ENCODE peak calls at places on chromosome 19, in nine cellular contexts. One of them, this sample, is unnamed.

GRCh38 chr19:35224681-35225604 is 3.6 kb downstream of the FAM187B start:
- DNase-seq in H9: peak; percentile 80
- DNase-seq in NCI-H460: no peak
- DNase-seq in HT1080: no peak
- DNase-seq in CD4-positive, alpha-beta T cell: no peak
- DNase-seq in T follicular helper cell: no peak
- DNase-seq in HL-60: no peak
- DNase-seq in NCI-H1694 treated with DMSO at 0.1 percent for 48 hours: no peak
- DNase-seq in RCC 7860: no peak
- DNase-seq in this sample: no peak

GRCh38 chr19:42480335-42481095 is 37.8 kb upstream of the CXCL17 start:
- DNase-seq in H9: no peak
- DNase-seq in NCI-H460: peak; percentile 13
- DNase-seq in HT1080: peak; percentile 56
- DNase-seq in CD4-positive, alpha-beta T cell: no peak
- DNase-seq in T follicular helper cell: no peak
- DNase-seq in HL-60: no peak
- DNase-seq in NCI-H1694 treated with DMSO at 0.1 percent for 48 hours: no peak
- DNase-seq in RCC 7860: peak; percentile 38
- DNase-seq in this sample: peak; percentile 74

GRCh38 chr19:45114116-45114515 is 21.1 kb downstream of the PPP1R37 start:
- DNase-seq in H9: no peak
- DNase-seq in NCI-H460: no peak
- DNase-seq in HT1080: no peak
- DNase-seq in CD4-positive, alpha-beta T cell: no peak
- DNase-seq in T follicular helper cell: no peak
- DNase-seq in HL-60: no peak
- DNase-seq in NCI-H1694 treated with DMSO at 0.1 percent for 48 hours: no peak
- DNase-seq in RCC 7860: no peak
- DNase-seq in this sample: no peak

GRCh38 chr19:16167055-16167454 is 6.3 kb downstream of the CIB3 start:
- DNase-seq in H9: no peak
- DNase-seq in NCI-H460: no peak
- DNase-seq in HT1080: no peak
- DNase-seq in CD4-positive, alpha-beta T cell: no peak
- DNase-seq in T follicular helper cell: no peak
- DNase-seq in HL-60: no peak
- DNase-seq in NCI-H1694 treated with DMSO at 0.1 percent for 48 hours: no peak
- DNase-seq in RCC 7860: no peak
- DNase-seq in this sample: no peak

GRCh38 chr19:18091217-18091608 is 4.5 kb upstream of the IL12RB1 start:
- DNase-seq in H9: no peak
- DNase-seq in NCI-H460: no peak
- DNase-seq in HT1080: no peak
- DNase-seq in CD4-positive, alpha-beta T cell: peak; percentile 70
- DNase-seq in T follicular helper cell: peak; percentile 72
- DNase-seq in HL-60: peak; percentile 82
- DNase-seq in NCI-H1694 treated with DMSO at 0.1 percent for 48 hours: no peak
- DNase-seq in RCC 7860: no peak
- DNase-seq in this sample: peak; percentile 88

GRCh38 chr19:41928754-41929535 is 696 bp upstream of the ERFL start:
- DNase-seq in H9: no peak
- DNase-seq in NCI-H460: no peak
- DNase-seq in HT1080: no peak
- DNase-seq in CD4-positive, alpha-beta T cell: no peak
- DNase-seq in T follicular helper cell: no peak
- DNase-seq in HL-60: peak; percentile 27
- DNase-seq in NCI-H1694 treated with DMSO at 0.1 percent for 48 hours: no peak
- DNase-seq in RCC 7860: no peak
- DNase-seq in this sample: no peak

GRCh38 chr19:48400018-48400742 is 6.7 kb downstream of the GRIN2D start:
- DNase-seq in H9: peak; percentile 98
- DNase-seq in NCI-H460: peak; percentile 40
- DNase-seq in HT1080: peak; percentile 85
- DNase-seq in CD4-positive, alpha-beta T cell: no peak
- DNase-seq in T follicular helper cell: no peak
- DNase-seq in HL-60: no peak
- DNase-seq in NCI-H1694 treated with DMSO at 0.1 percent for 48 hours: no peak
- DNase-seq in RCC 7860: no peak
- DNase-seq in this sample: no peak

GRCh38 chr19:51887522-51888498 is at the start of gene ZNF577:
- DNase-seq in H9: peak; percentile 85
- DNase-seq in NCI-H460: no peak
- DNase-seq in HT1080: peak; percentile 80
- DNase-seq in CD4-positive, alpha-beta T cell: peak; percentile 38
- DNase-seq in T follicular helper cell: peak; percentile 60
- DNase-seq in HL-60: peak; percentile 97
- DNase-seq in NCI-H1694 treated with DMSO at 0.1 percent for 48 hours: no peak
- DNase-seq in RCC 7860: peak; percentile 50
- DNase-seq in this sample: peak; percentile 52

GRCh38 chr19:52638601-52639000 is 446 bp upstream of the ZNF83 start:
- DNase-seq in H9: no peak
- DNase-seq in NCI-H460: no peak
- DNase-seq in HT1080: no peak
- DNase-seq in CD4-positive, alpha-beta T cell: no peak
- DNase-seq in T follicular helper cell: no peak
- DNase-seq in HL-60: no peak
- DNase-seq in NCI-H1694 treated with DMSO at 0.1 percent for 48 hours: no peak
- DNase-seq in RCC 7860: peak; percentile 67
- DNase-seq in this sample: no peak

GRCh38 chr19:56507446-56508281 is at the start of gene ZNF471:
- DNase-seq in H9: peak; percentile 94
- DNase-seq in NCI-H460: peak; percentile 93
- DNase-seq in HT1080: no peak
- DNase-seq in CD4-positive, alpha-beta T cell: peak; percentile 68
- DNase-seq in T follicular helper cell: peak; percentile 55
- DNase-seq in HL-60: peak; percentile 95
- DNase-seq in NCI-H1694 treated with DMSO at 0.1 percent for 48 hours: no peak
- DNase-seq in RCC 7860: peak; percentile 84
- DNase-seq in this sample: peak; percentile 87

GRCh38 chr19:1072371-1073015 is 5.5 kb downstream of the ARHGAP45 start:
- DNase-seq in H9: no peak
- DNase-seq in NCI-H460: no peak
- DNase-seq in HT1080: no peak
- DNase-seq in CD4-positive, alpha-beta T cell: no peak
- DNase-seq in T follicular helper cell: no peak
- DNase-seq in HL-60: no peak
- DNase-seq in NCI-H1694 treated with DMSO at 0.1 percent for 48 hours: no peak
- DNase-seq in RCC 7860: no peak
- DNase-seq in this sample: no peak

GRCh38 chr19:40284501-40285352 is at the start of gene AKT2:
- DNase-seq in H9: peak; percentile 88
- DNase-seq in NCI-H460: no peak
- DNase-seq in HT1080: no peak
- DNase-seq in CD4-positive, alpha-beta T cell: peak; percentile 27
- DNase-seq in T follicular helper cell: peak; percentile 63
- DNase-seq in HL-60: no peak
- DNase-seq in NCI-H1694 treated with DMSO at 0.1 percent for 48 hours: no peak
- DNase-seq in RCC 7860: no peak
- DNase-seq in this sample: peak; percentile 48

GRCh38 chr19:28705008-28705407 is 507.9 kb downstream of the UQCRFS1 start:
- DNase-seq in H9: no peak
- DNase-seq in NCI-H460: no peak
- DNase-seq in HT1080: peak; percentile 91
- DNase-seq in CD4-positive, alpha-beta T cell: no peak
- DNase-seq in T follicular helper cell: no peak
- DNase-seq in HL-60: no peak
- DNase-seq in NCI-H1694 treated with DMSO at 0.1 percent for 48 hours: no peak
- DNase-seq in RCC 7860: peak; percentile 84
- DNase-seq in this sample: no peak

GRCh38 chr19:4730740-4731171 is 7.1 kb upstream of the DPP9 start:
- DNase-seq in H9: peak; percentile 72
- DNase-seq in NCI-H460: no peak
- DNase-seq in HT1080: no peak
- DNase-seq in CD4-positive, alpha-beta T cell: peak; percentile 46
- DNase-seq in T follicular helper cell: peak; percentile 55
- DNase-seq in HL-60: no peak
- DNase-seq in NCI-H1694 treated with DMSO at 0.1 percent for 48 hours: no peak
- DNase-seq in RCC 7860: no peak
- DNase-seq in this sample: peak; percentile 47

GRCh38 chr19:35908010-35908441 is at the start of gene TYROBP:
- DNase-seq in H9: no peak
- DNase-seq in NCI-H460: no peak
- DNase-seq in HT1080: no peak
- DNase-seq in CD4-positive, alpha-beta T cell: no peak
- DNase-seq in T follicular helper cell: no peak
- DNase-seq in HL-60: no peak
- DNase-seq in NCI-H1694 treated with DMSO at 0.1 percent for 48 hours: no peak
- DNase-seq in RCC 7860: no peak
- DNase-seq in this sample: no peak

GRCh38 chr19:48501961-48502719 is 9.5 kb downstream of the LMTK3 start:
- DNase-seq in H9: peak; percentile 100
- DNase-seq in NCI-H460: peak; percentile 48
- DNase-seq in HT1080: no peak
- DNase-seq in CD4-positive, alpha-beta T cell: peak; percentile 52
- DNase-seq in T follicular helper cell: peak; percentile 74
- DNase-seq in HL-60: peak; percentile 82
- DNase-seq in NCI-H1694 treated with DMSO at 0.1 percent for 48 hours: peak; percentile 41
- DNase-seq in RCC 7860: no peak
- DNase-seq in this sample: peak; percentile 73

GRCh38 chr19:3866798-3867638 is 1.8 kb downstream of the ZFR2 start:
- DNase-seq in H9: no peak
- DNase-seq in NCI-H460: no peak
- DNase-seq in HT1080: no peak
- DNase-seq in CD4-positive, alpha-beta T cell: no peak
- DNase-seq in T follicular helper cell: no peak
- DNase-seq in HL-60: no peak
- DNase-seq in NCI-H1694 treated with DMSO at 0.1 percent for 48 hours: no peak
- DNase-seq in RCC 7860: no peak
- DNase-seq in this sample: no peak

GRCh38 chr19:5926641-5927438 is 12.8 kb downstream of the CAPS start:
- DNase-seq in H9: no peak
- DNase-seq in NCI-H460: no peak
- DNase-seq in HT1080: no peak
- DNase-seq in CD4-positive, alpha-beta T cell: no peak
- DNase-seq in T follicular helper cell: no peak
- DNase-seq in HL-60: no peak
- DNase-seq in NCI-H1694 treated with DMSO at 0.1 percent for 48 hours: no peak
- DNase-seq in RCC 7860: no peak
- DNase-seq in this sample: no peak

GRCh38 chr19:11861301-11861700 is 12.8 kb downstream of the ZNF439 start:
- DNase-seq in H9: no peak
- DNase-seq in NCI-H460: no peak
- DNase-seq in HT1080: no peak
- DNase-seq in CD4-positive, alpha-beta T cell: no peak
- DNase-seq in T follicular helper cell: no peak
- DNase-seq in HL-60: no peak
- DNase-seq in NCI-H1694 treated with DMSO at 0.1 percent for 48 hours: no peak
- DNase-seq in RCC 7860: no peak
- DNase-seq in this sample: no peak

GRCh38 chr19:41945135-41945766 is 13.9 kb downstream of the RABAC1 start:
- DNase-seq in H9: no peak
- DNase-seq in NCI-H460: no peak
- DNase-seq in HT1080: no peak
- DNase-seq in CD4-positive, alpha-beta T cell: peak; percentile 80
- DNase-seq in T follicular helper cell: peak; percentile 83
- DNase-seq in HL-60: no peak
- DNase-seq in NCI-H1694 treated with DMSO at 0.1 percent for 48 hours: no peak
- DNase-seq in RCC 7860: no peak
- DNase-seq in this sample: peak; percentile 86

GRCh38 chr19:31350693-31351211 is 1.5 kb upstream of the TSHZ3 start:
- DNase-seq in H9: peak; percentile 43
- DNase-seq in NCI-H460: no peak
- DNase-seq in HT1080: no peak
- DNase-seq in CD4-positive, alpha-beta T cell: no peak
- DNase-seq in T follicular helper cell: no peak
- DNase-seq in HL-60: no peak
- DNase-seq in NCI-H1694 treated with DMSO at 0.1 percent for 48 hours: no peak
- DNase-seq in RCC 7860: no peak
- DNase-seq in this sample: no peak

GRCh38 chr19:2775556-2776430 is 7.3 kb downstream of the SGTA start:
- DNase-seq in H9: no peak
- DNase-seq in NCI-H460: no peak
- DNase-seq in HT1080: no peak
- DNase-seq in CD4-positive, alpha-beta T cell: peak; percentile 35
- DNase-seq in T follicular helper cell: peak; percentile 41
- DNase-seq in HL-60: peak; percentile 59
- DNase-seq in NCI-H1694 treated with DMSO at 0.1 percent for 48 hours: no peak
- DNase-seq in RCC 7860: peak; percentile 71
- DNase-seq in this sample: peak; percentile 76

GRCh38 chr19:28633223-28634030 is 579.5 kb downstream of the UQCRFS1 start:
- DNase-seq in H9: peak; percentile 81
- DNase-seq in NCI-H460: no peak
- DNase-seq in HT1080: peak; percentile 54
- DNase-seq in CD4-positive, alpha-beta T cell: peak; percentile 18
- DNase-seq in T follicular helper cell: no peak
- DNase-seq in HL-60: peak; percentile 51
- DNase-seq in NCI-H1694 treated with DMSO at 0.1 percent for 48 hours: peak; percentile 3
- DNase-seq in RCC 7860: peak; percentile 38
- DNase-seq in this sample: peak; percentile 10

GRCh38 chr19:35223856-35224505 is 4.6 kb downstream of the FAM187B start:
- DNase-seq in H9: no peak
- DNase-seq in NCI-H460: no peak
- DNase-seq in HT1080: no peak
- DNase-seq in CD4-positive, alpha-beta T cell: no peak
- DNase-seq in T follicular helper cell: no peak
- DNase-seq in HL-60: no peak
- DNase-seq in NCI-H1694 treated with DMSO at 0.1 percent for 48 hours: no peak
- DNase-seq in RCC 7860: no peak
- DNase-seq in this sample: no peak

GRCh38 chr19:15498910-15499309 is 9.4 kb upstream of the CYP4F22 start:
- DNase-seq in H9: peak; percentile 77
- DNase-seq in NCI-H460: no peak
- DNase-seq in HT1080: no peak
- DNase-seq in CD4-positive, alpha-beta T cell: no peak
- DNase-seq in T follicular helper cell: no peak
- DNase-seq in HL-60: no peak
- DNase-seq in NCI-H1694 treated with DMSO at 0.1 percent for 48 hours: no peak
- DNase-seq in RCC 7860: no peak
- DNase-seq in this sample: no peak

GRCh38 chr19:8363803-8364771 is at the start of gene ANGPTL4:
- DNase-seq in H9: peak; percentile 81
- DNase-seq in NCI-H460: peak; percentile 64
- DNase-seq in HT1080: no peak
- DNase-seq in CD4-positive, alpha-beta T cell: no peak
- DNase-seq in T follicular helper cell: no peak
- DNase-seq in HL-60: no peak
- DNase-seq in NCI-H1694 treated with DMSO at 0.1 percent for 48 hours: no peak
- DNase-seq in RCC 7860: no peak
- DNase-seq in this sample: peak; percentile 16